ENCODE peak calls at places on chromosomes 16 and 17, in six cellular contexts. One of them, this sample, is unnamed.

GRCh38 chr16:88880226-88881051 is 14.0 kb upstream of the PABPN1L start:
- DNase-seq in breast epithelium: no peak
- DNase-seq in H1: no peak
- DNase-seq in stomach: no peak
- DNase-seq in transverse colon: no peak
- DNase-seq in prostate gland: no peak
- DNase-seq in this sample: no peak

GRCh38 chr17:79831367-79832210 is 7.7 kb downstream of the CBX4 start:
- DNase-seq in prostate gland: peak; percentile 73
- DNase-seq in breast epithelium: no peak
- DNase-seq in transverse colon: no peak
- DNase-seq in stomach: peak; percentile 91
- DNase-seq in H1: peak; percentile 71
- DNase-seq in this sample: no peak

GRCh38 chr16:13014516-13014915 is 113.1 kb downstream of the SHISA9 start:
- DNase-seq in prostate gland: no peak
- DNase-seq in breast epithelium: no peak
- DNase-seq in stomach: no peak
- DNase-seq in H1: no peak
- DNase-seq in transverse colon: no peak
- DNase-seq in this sample: no peak

GRCh38 chr17:42065201-42065600 is 14.8 kb upstream of the C17orf113 start:
- DNase-seq in stomach: no peak
- DNase-seq in breast epithelium: no peak
- DNase-seq in transverse colon: no peak
- DNase-seq in H1: no peak
- DNase-seq in prostate gland: no peak
- DNase-seq in this sample: no peak

GRCh38 chr16:86296263-86296662 is 214.1 kb upstream of the FOXF1 start:
- DNase-seq in H1: no peak
- DNase-seq in prostate gland: no peak
- DNase-seq in transverse colon: no peak
- DNase-seq in stomach: no peak
- DNase-seq in breast epithelium: no peak
- DNase-seq in this sample: no peak

GRCh38 chr16:61887903-61888302 is 148.3 kb downstream of the CDH8 start:
- DNase-seq in transverse colon: no peak
- DNase-seq in breast epithelium: no peak
- DNase-seq in prostate gland: no peak
- DNase-seq in H1: no peak
- DNase-seq in stomach: no peak
- DNase-seq in this sample: no peak

GRCh38 chr17:80952291-80952690 is 39.4 kb upstream of the CHMP6 start:
- DNase-seq in prostate gland: no peak
- DNase-seq in stomach: no peak
- DNase-seq in transverse colon: no peak
- DNase-seq in H1: no peak
- DNase-seq in breast epithelium: no peak
- DNase-seq in this sample: peak; percentile 4

GRCh38 chr17:70622382-70623260 is 453.3 kb downstream of the KCNJ2 start:
- DNase-seq in stomach: peak; percentile 42
- DNase-seq in transverse colon: peak; percentile 67
- DNase-seq in H1: peak; percentile 81
- DNase-seq in prostate gland: no peak
- DNase-seq in breast epithelium: no peak
- DNase-seq in this sample: no peak

GRCh38 chr17:75371981-75372380 is 33.5 kb downstream of the GRB2 start:
- DNase-seq in stomach: no peak
- DNase-seq in H1: no peak
- DNase-seq in breast epithelium: no peak
- DNase-seq in prostate gland: no peak
- DNase-seq in transverse colon: no peak
- DNase-seq in this sample: no peak

GRCh38 chr17:80158846-80159245 is 11.0 kb upstream of the CARD14 start:
- DNase-seq in breast epithelium: no peak
- DNase-seq in stomach: no peak
- DNase-seq in H1: no peak
- DNase-seq in prostate gland: no peak
- DNase-seq in transverse colon: no peak
- DNase-seq in this sample: no peak

GRCh38 chr17:77374170-77374936 is 233.6 kb downstream of the SEC14L1 start:
- DNase-seq in prostate gland: peak; percentile 67
- DNase-seq in stomach: peak; percentile 87
- DNase-seq in H1: peak; percentile 82
- DNase-seq in breast epithelium: peak; percentile 85
- DNase-seq in transverse colon: peak; percentile 78
- DNase-seq in this sample: peak; percentile 61

GRCh38 chr16:81873843-81874752 is 95.0 kb downstream of the PLCG2 start:
- DNase-seq in H1: peak; percentile 80
- DNase-seq in breast epithelium: peak; percentile 54
- DNase-seq in stomach: peak; percentile 67
- DNase-seq in prostate gland: peak; percentile 14
- DNase-seq in transverse colon: peak; percentile 51
- DNase-seq in this sample: peak; percentile 43

GRCh38 chr16:86082400-86083030 is 183.6 kb downstream of the IRF8 start:
- DNase-seq in transverse colon: no peak
- DNase-seq in breast epithelium: no peak
- DNase-seq in H1: no peak
- DNase-seq in prostate gland: no peak
- DNase-seq in stomach: no peak
- DNase-seq in this sample: no peak

GRCh38 chr16:85460983-85461813 is 151.9 kb upstream of the GSE1 start:
- DNase-seq in transverse colon: no peak
- DNase-seq in stomach: no peak
- DNase-seq in prostate gland: no peak
- DNase-seq in breast epithelium: no peak
- DNase-seq in H1: no peak
- DNase-seq in this sample: no peak

GRCh38 chr16:89217388-89218191 is at the start of gene ZNF778:
- DNase-seq in breast epithelium: peak; percentile 76
- DNase-seq in prostate gland: peak; percentile 82
- DNase-seq in H1: peak; percentile 86
- DNase-seq in transverse colon: peak; percentile 86
- DNase-seq in stomach: peak; percentile 87
- DNase-seq in this sample: peak; percentile 92

GRCh38 chr16:61131447-61131846 is 904.8 kb downstream of the CDH8 start:
- DNase-seq in transverse colon: no peak
- DNase-seq in prostate gland: no peak
- DNase-seq in breast epithelium: no peak
- DNase-seq in H1: no peak
- DNase-seq in stomach: no peak
- DNase-seq in this sample: no peak

GRCh38 chr16:85103096-85104079 is 8.9 kb downstream of the CIBAR2 start:
- DNase-seq in breast epithelium: no peak
- DNase-seq in H1: no peak
- DNase-seq in stomach: no peak
- DNase-seq in transverse colon: no peak
- DNase-seq in prostate gland: no peak
- DNase-seq in this sample: no peak

GRCh38 chr16:72558501-72558900 is 386.5 kb upstream of the PMFBP1 start:
- DNase-seq in stomach: no peak
- DNase-seq in breast epithelium: no peak
- DNase-seq in transverse colon: no peak
- DNase-seq in H1: no peak
- DNase-seq in prostate gland: no peak
- DNase-seq in this sample: no peak

GRCh38 chr17:21246698-21247097 is 6.5 kb downstream of the NATD1 start:
- DNase-seq in transverse colon: no peak
- DNase-seq in breast epithelium: no peak
- DNase-seq in stomach: no peak
- DNase-seq in H1: no peak
- DNase-seq in prostate gland: no peak
- DNase-seq in this sample: no peak

GRCh38 chr17:18323007-18323406 is 7.9 kb downstream of the SMCR8 start:
- DNase-seq in breast epithelium: no peak
- DNase-seq in stomach: no peak
- DNase-seq in H1: no peak
- DNase-seq in prostate gland: no peak
- DNase-seq in transverse colon: no peak
- DNase-seq in this sample: no peak

GRCh38 chr17:73952498-73953205 is 250.8 kb upstream of the RPL38 start:
- DNase-seq in breast epithelium: no peak
- DNase-seq in stomach: peak; percentile 36
- DNase-seq in H1: peak; percentile 73
- DNase-seq in transverse colon: peak; percentile 59
- DNase-seq in prostate gland: no peak
- DNase-seq in this sample: no peak

GRCh38 chr17:12282056-12282455 is 261.4 kb downstream of the MAP2K4 start:
- DNase-seq in prostate gland: no peak
- DNase-seq in stomach: no peak
- DNase-seq in transverse colon: no peak
- DNase-seq in H1: no peak
- DNase-seq in breast epithelium: no peak
- DNase-seq in this sample: no peak

GRCh38 chr17:40209404-40210093 is 9.6 kb upstream of the WIPF2 start:
- DNase-seq in prostate gland: no peak
- DNase-seq in breast epithelium: no peak
- DNase-seq in H1: no peak
- DNase-seq in transverse colon: no peak
- DNase-seq in stomach: no peak
- DNase-seq in this sample: no peak

GRCh38 chr16:23967018-23967417 is 131.2 kb downstream of the PRKCB start:
- DNase-seq in transverse colon: no peak
- DNase-seq in breast epithelium: no peak
- DNase-seq in H1: no peak
- DNase-seq in prostate gland: no peak
- DNase-seq in stomach: no peak
- DNase-seq in this sample: no peak

DNA sequence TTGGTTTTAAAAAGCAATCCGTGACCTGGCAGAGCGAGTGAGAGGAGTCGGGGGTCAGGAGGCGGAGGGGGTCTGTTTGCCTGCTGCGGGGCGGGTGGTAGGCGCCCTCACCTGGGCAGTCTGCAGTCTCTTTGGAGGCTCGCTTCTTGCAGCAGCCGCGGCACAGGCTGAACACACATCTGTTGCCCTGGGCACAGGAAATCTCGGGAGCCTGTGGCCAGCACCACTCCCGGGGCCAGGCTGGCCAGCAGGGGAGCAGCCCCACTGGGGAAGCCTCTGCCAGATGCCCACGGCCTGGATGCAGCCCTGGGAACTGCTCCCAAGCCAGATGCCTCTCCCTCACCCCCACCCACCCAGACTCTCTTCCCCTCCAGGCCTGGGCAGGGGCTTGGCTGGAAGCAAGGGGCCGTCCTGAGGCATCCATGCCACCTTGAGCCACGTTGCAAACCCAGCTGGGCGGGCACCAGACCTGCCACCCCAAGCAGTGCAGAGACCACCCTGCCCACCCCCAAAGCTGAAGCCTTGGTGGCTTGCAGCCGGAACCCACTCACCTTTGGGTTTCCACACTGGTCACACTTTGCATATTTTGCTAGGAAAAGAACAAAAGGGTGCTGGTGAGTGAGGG is 6.6 kb downstream of the GPS1 start:
- DNase-seq in prostate gland: no peak
- DNase-seq in transverse colon: no peak
- DNase-seq in stomach: peak; percentile 42
- DNase-seq in H1: no peak
- DNase-seq in breast epithelium: no peak
- DNase-seq in this sample: no peak
- TF ChIP-seq POLR2A in prostate gland: no peak
- TF ChIP-seq POLR2A in transverse colon: no peak
- TF ChIP-seq POLR2A in stomach: no peak
- TF ChIP-seq POLR2A in H1: no peak
- TF ChIP-seq POLR2A in breast epithelium: no peak
- TF ChIP-seq POLR2A in this sample: no peak

DNA sequence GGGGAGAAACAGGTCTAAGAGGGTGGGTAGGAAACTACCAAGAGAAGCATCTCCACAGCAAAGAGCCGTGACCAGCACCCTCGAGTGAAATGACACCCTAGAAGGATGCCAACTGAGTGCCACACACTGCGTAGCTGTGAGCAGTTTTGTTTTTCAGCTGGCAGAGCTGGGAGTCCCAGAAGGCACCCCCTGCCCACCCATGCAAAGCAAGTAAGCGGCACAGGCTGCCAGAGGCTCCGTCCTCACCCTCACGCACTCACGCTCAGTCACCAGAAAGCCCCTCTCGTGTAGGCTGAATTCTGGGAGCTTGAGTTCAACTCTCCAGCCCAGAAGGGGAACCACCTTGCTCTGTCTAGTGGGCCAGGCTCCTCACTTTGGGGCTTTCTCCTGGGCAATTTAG is 146.0 kb downstream of the GAS7 start:
- DNase-seq in breast epithelium: no peak
- DNase-seq in stomach: no peak
- DNase-seq in prostate gland: no peak
- DNase-seq in transverse colon: no peak
- DNase-seq in H1: no peak
- DNase-seq in this sample: no peak
- TF ChIP-seq POLR2AphosphoS5 in breast epithelium: no peak
- TF ChIP-seq POLR2AphosphoS5 in stomach: no peak
- TF ChIP-seq POLR2AphosphoS5 in prostate gland: no peak
- TF ChIP-seq POLR2AphosphoS5 in transverse colon: no peak
- TF ChIP-seq POLR2AphosphoS5 in H1: no peak
- TF ChIP-seq POLR2AphosphoS5 in this sample: peak; percentile 51

GRCh38 chr17:49508061-49508865 is 13.2 kb downstream of the NGFR start:
- DNase-seq in stomach: no peak
- DNase-seq in transverse colon: no peak
- DNase-seq in prostate gland: peak; percentile 90
- DNase-seq in H1: peak; percentile 83
- DNase-seq in breast epithelium: peak; percentile 97
- DNase-seq in this sample: no peak

GRCh38 chr17:49510720-49511110 is 15.6 kb downstream of the NGFR start:
- DNase-seq in breast epithelium: no peak
- DNase-seq in H1: no peak
- DNase-seq in stomach: no peak
- DNase-seq in prostate gland: no peak
- DNase-seq in transverse colon: no peak
- DNase-seq in this sample: no peak

GRCh38 chr17:49510059-49510719 is 15.1 kb downstream of the NGFR start:
- DNase-seq in prostate gland: no peak
- DNase-seq in transverse colon: no peak
- DNase-seq in H1: no peak
- DNase-seq in stomach: no peak
- DNase-seq in breast epithelium: no peak
- DNase-seq in this sample: no peak

GRCh38 chr17:49508891-49509587 is 13.9 kb downstream of the NGFR start:
- DNase-seq in breast epithelium: no peak
- DNase-seq in prostate gland: no peak
- DNase-seq in transverse colon: no peak
- DNase-seq in H1: no peak
- DNase-seq in stomach: no peak
- DNase-seq in this sample: no peak

GRCh38 chr17:49509588-49509917 is 14.5 kb downstream of the NGFR start:
- DNase-seq in prostate gland: no peak
- DNase-seq in H1: no peak
- DNase-seq in transverse colon: no peak
- DNase-seq in breast epithelium: no peak
- DNase-seq in stomach: no peak
- DNase-seq in this sample: no peak
- TF ChIP-seq POLR2A in prostate gland: no peak
- TF ChIP-seq POLR2A in H1: no peak
- TF ChIP-seq POLR2A in transverse colon: no peak
- TF ChIP-seq POLR2A in breast epithelium: no peak
- TF ChIP-seq POLR2A in stomach: no peak
- TF ChIP-seq POLR2A in this sample: no peak

GRCh38 chr17:57877803-57878202 is 28.0 kb upstream of the MRPS23 start:
- DNase-seq in stomach: no peak
- DNase-seq in prostate gland: no peak
- DNase-seq in transverse colon: no peak
- DNase-seq in H1: no peak
- DNase-seq in breast epithelium: no peak
- DNase-seq in this sample: no peak
- TF ChIP-seq POLR2AphosphoS5 in stomach: no peak
- TF ChIP-seq POLR2AphosphoS5 in prostate gland: no peak
- TF ChIP-seq POLR2AphosphoS5 in transverse colon: no peak
- TF ChIP-seq POLR2AphosphoS5 in H1: no peak
- TF ChIP-seq POLR2AphosphoS5 in breast epithelium: no peak
- TF ChIP-seq POLR2AphosphoS5 in this sample: no peak

This sample was measured in GM12892.